ENCODE peak calls at places on chromosomes 16 and 17, in nine cellular contexts. Z is sigmoid colon; N is A549; X is nephron progenitor cell; Y is effector CD4-positive, alpha-beta T cell; Q is activated T-helper 1 cell treated with anti-CD3 and anti-CD28 coated beads, Interleukin-12 subunit alpha, Interleukin-12 subunit beta, Interleukin-2, Interleukin-4 antibody, amounts not matched to agents 30 ng/mL and 10 ng/mL and 1 ng/mL, durations not matched to agents 14 hours and 24 hours and 36 hours; E is H54; C is posterior cingulate gyrus; H is stimulated activated CD4-positive, alpha-beta T cell treated with anti-CD3 and anti-CD28 coated beads, Interleukin-1b, Interleukin-23, amount 100 ng/mL, for 1 hour. R is an unnamed sample.

GRCh38 chr16:54174201-54174600 is 112.4 kb downstream of the IRX3 start:
- DNase-seq in Z (no peak), N (no peak), X (peak; percentile 17), Y (no peak), Q (no peak), E (no peak), C (no peak), H (no peak), R (no peak)

GRCh38 chr17:49031965-49032928 is 35.1 kb downstream of the IGF2BP1 start:
- DNase-seq in Z (no peak), N (peak; percentile 96), X (peak; percentile 51), Y (peak; percentile 14), Q (peak; percentile 30), E (peak; percentile 81), C (no peak), H (no peak), R (no peak)

GRCh38 chr17:81388612-81389367 is 6.5 kb upstream of the BAHCC1 start:
- DNase-seq in Z (no peak), N (no peak), X (no peak), Y (no peak), Q (no peak), E (no peak), C (peak; percentile 71), H (no peak), R (no peak)

GRCh38 chr17:53627511-53627910 is 195.2 kb upstream of the KIF2B start:
- DNase-seq in Z (no peak), N (peak; percentile 17), X (no peak), Y (no peak), Q (no peak), E (peak; percentile 5), C (no peak), H (no peak), R (no peak)

GRCh38 chr17:67218385-67218950 is 26.5 kb downstream of the HELZ start:
- DNase-seq in Z (no peak), N (no peak), X (no peak), Y (no peak), Q (no peak), E (peak; percentile 22), C (no peak), H (no peak), R (no peak)

GRCh38 chr16:81601008-81601428 is 156.4 kb downstream of the CMIP start:
- DNase-seq in Z (no peak), N (peak; percentile 62), X (no peak), Y (no peak), Q (no peak), E (peak; percentile 70), C (no peak), H (no peak), R (no peak)

GRCh38 chr16:62404857-62405611 is 368.8 kb upstream of the CDH8 start:
- DNase-seq in Z (no peak), N (no peak), X (no peak), Y (no peak), Q (no peak), E (no peak), C (no peak), H (no peak), R (no peak)

GRCh38 chr17:9529033-9529748 is 46.4 kb downstream of the STX8 start:
- DNase-seq in Z (no peak), N (peak; percentile 21), X (no peak), Y (no peak), Q (no peak), E (peak; percentile 9), C (no peak), H (no peak), R (no peak)

GRCh38 chr16:67025151-67025550 is 3.8 kb upstream of the CBFB start:
- DNase-seq in Z (no peak), N (no peak), X (no peak), Y (no peak), Q (no peak), E (no peak), C (no peak), H (no peak), R (no peak)

GRCh38 chr16:4081577-4082021 is 34.6 kb downstream of the ADCY9 start:
- DNase-seq in Z (no peak), N (no peak), X (no peak), Y (no peak), Q (no peak), E (no peak), C (no peak), H (peak; percentile 6), R (no peak)

GRCh38 chr17:30433514-30433913 is 43.7 kb upstream of the GOSR1 start:
- DNase-seq in Z (no peak), N (peak; percentile 20), X (no peak), Y (no peak), Q (no peak), E (peak; percentile 14), C (no peak), H (no peak), R (no peak)

GRCh38 chr17:65222216-65222738 is 85.1 kb downstream of the RGS9 start:
- DNase-seq in Z (no peak), N (no peak), X (no peak), Y (no peak), Q (no peak), E (peak; percentile 45), C (no peak), H (no peak), R (no peak)

GRCh38 chr17:75985986-75986385 is 6.9 kb downstream of the TEN1 start:
- DNase-seq in Z (no peak), N (no peak), X (no peak), Y (no peak), Q (no peak), E (no peak), C (no peak), H (no peak), R (no peak)

GRCh38 chr17:27888072-27888471 is 5.1 kb downstream of the LYRM9 start:
- DNase-seq in Z (no peak), N (no peak), X (no peak), Y (no peak), Q (no peak), E (no peak), C (no peak), H (no peak), R (no peak)